ENCODE peak calls at places on chromosomes 11 and 22, in seven cellular contexts. One of them, this sample, is unnamed. For H3K4me1, the result is how much of the 10 kb centered on the place peaks cover.

GRCh38 chr22:49404576-49405199 is 423.0 kb downstream of the BRD1 start:
- DNase-seq in ovary: no peak
- DNase-seq in neuronal stem cell: no peak
- DNase-seq in aorta: no peak
- DNase-seq in Panc1: no peak
- DNase-seq in CD8-positive, alpha-beta memory T cell: no peak
- DNase-seq in neural progenitor cell: no peak
- DNase-seq in this sample: no peak

GRCh38 chr11:128924618-128925017 is 18.1 kb downstream of the TP53AIP1 start:
- DNase-seq in Panc1: no peak
- DNase-seq in CD8-positive, alpha-beta memory T cell: no peak
- DNase-seq in neuronal stem cell: no peak
- DNase-seq in neural progenitor cell: no peak
- DNase-seq in ovary: no peak
- DNase-seq in aorta: peak
- DNase-seq in this sample: no peak

GRCh38 chr11:107856180-107856980 is 2.2 kb downstream of the SLC35F2 start:
- DNase-seq in neural progenitor cell: no peak
- DNase-seq in aorta: no peak
- DNase-seq in ovary: no peak
- DNase-seq in neuronal stem cell: no peak
- DNase-seq in Panc1: no peak
- DNase-seq in CD8-positive, alpha-beta memory T cell: no peak
- DNase-seq in this sample: no peak

GRCh38 chr11:94924074-94925031 is 49.0 kb downstream of the CWC15 start:
- DNase-seq in neural progenitor cell: no peak
- DNase-seq in ovary: no peak
- DNase-seq in neuronal stem cell: no peak
- DNase-seq in Panc1: no peak
- DNase-seq in aorta: no peak
- DNase-seq in CD8-positive, alpha-beta memory T cell: peak
- DNase-seq in this sample: no peak

GRCh38 chr22:29114392-29114791 is 41.6 kb downstream of the KREMEN1 start:
- DNase-seq in Panc1: no peak
- DNase-seq in ovary: no peak
- DNase-seq in CD8-positive, alpha-beta memory T cell: no peak
- DNase-seq in neural progenitor cell: no peak
- DNase-seq in neuronal stem cell: no peak
- DNase-seq in aorta: no peak
- DNase-seq in this sample: no peak

GRCh38 chr11:111510311-111510710 is 1.9 kb downstream of the BTG4 start:
- DNase-seq in ovary: no peak
- DNase-seq in CD8-positive, alpha-beta memory T cell: no peak
- DNase-seq in Panc1: no peak
- DNase-seq in neuronal stem cell: no peak
- DNase-seq in neural progenitor cell: no peak
- DNase-seq in aorta: no peak
- DNase-seq in this sample: no peak

GRCh38 chr11:36009469-36009868 is 65.6 kb downstream of the LDLRAD3 start:
- DNase-seq in ovary: no peak
- DNase-seq in CD8-positive, alpha-beta memory T cell: no peak
- DNase-seq in aorta: no peak
- DNase-seq in neuronal stem cell: no peak
- DNase-seq in neural progenitor cell: no peak
- DNase-seq in Panc1: no peak
- DNase-seq in this sample: no peak

GRCh38 chr11:73582636-73583035 is 15.3 kb downstream of the FAM168A start:
- DNase-seq in neuronal stem cell: no peak
- DNase-seq in aorta: no peak
- DNase-seq in neural progenitor cell: no peak
- DNase-seq in Panc1: no peak
- DNase-seq in ovary: no peak
- DNase-seq in CD8-positive, alpha-beta memory T cell: no peak
- DNase-seq in this sample: no peak

GRCh38 chr11:77223797-77224196 is 77.7 kb downstream of the GDPD4 start:
- DNase-seq in neural progenitor cell: no peak
- DNase-seq in ovary: no peak
- DNase-seq in Panc1: no peak
- DNase-seq in aorta: no peak
- DNase-seq in CD8-positive, alpha-beta memory T cell: no peak
- DNase-seq in neuronal stem cell: no peak
- DNase-seq in this sample: no peak

GRCh38 chr11:79296113-79296512 is 144.7 kb downstream of the TENM4 start:
- DNase-seq in ovary: no peak
- DNase-seq in aorta: no peak
- DNase-seq in Panc1: no peak
- DNase-seq in neuronal stem cell: no peak
- DNase-seq in neural progenitor cell: no peak
- DNase-seq in CD8-positive, alpha-beta memory T cell: no peak
- DNase-seq in this sample: no peak

GRCh38 chr11:74546752-74547151 is 45.6 kb upstream of the POLD3 start:
- DNase-seq in neural progenitor cell: no peak
- DNase-seq in ovary: no peak
- DNase-seq in aorta: no peak
- DNase-seq in CD8-positive, alpha-beta memory T cell: no peak
- DNase-seq in Panc1: no peak
- DNase-seq in neuronal stem cell: no peak
- DNase-seq in this sample: no peak

GRCh38 chr11:36352919-36353318 is 56.8 kb downstream of the PRR5L start:
- DNase-seq in neuronal stem cell: no peak
- DNase-seq in CD8-positive, alpha-beta memory T cell: peak
- DNase-seq in ovary: no peak
- DNase-seq in Panc1: no peak
- DNase-seq in neural progenitor cell: no peak
- DNase-seq in aorta: no peak
- DNase-seq in this sample: peak

DNA sequence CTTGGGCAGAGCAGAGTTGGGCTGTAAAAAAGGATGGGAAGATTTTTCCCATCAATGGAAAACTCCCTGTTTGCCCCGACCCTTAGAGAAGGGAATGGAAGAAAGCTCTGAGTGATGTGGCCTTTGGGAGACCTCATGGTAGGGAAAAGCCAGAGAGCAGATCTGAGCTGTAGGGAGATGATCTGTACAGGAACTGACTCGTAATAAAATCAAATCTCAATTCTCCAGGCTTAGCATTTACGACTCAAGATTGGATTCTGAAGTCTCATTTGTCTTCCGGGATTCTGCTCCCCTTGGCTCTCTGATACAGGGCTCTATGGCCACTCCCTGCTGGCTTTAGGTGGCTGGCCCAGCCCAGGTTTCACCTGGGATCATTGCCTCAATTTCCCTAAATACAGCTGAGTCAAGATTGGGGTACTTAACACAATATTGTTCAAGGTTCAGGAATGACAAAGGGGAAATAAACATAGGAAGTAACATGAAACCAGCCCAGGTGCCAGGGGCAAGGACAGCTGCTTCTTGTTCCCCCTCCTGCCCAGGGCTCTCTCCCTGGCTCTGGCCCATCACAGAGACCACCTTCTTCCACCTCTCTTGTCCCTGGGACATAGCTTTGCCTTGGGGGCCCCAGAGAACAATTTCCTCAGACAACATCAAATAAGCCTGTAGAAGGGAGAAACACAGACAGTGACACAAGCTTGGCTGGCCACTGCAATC is 38.4 kb upstream of the THY1 start:
- DNase-seq in aorta: no peak
- DNase-seq in ovary: no peak
- DNase-seq in Panc1: no peak
- DNase-seq in CD8-positive, alpha-beta memory T cell: no peak
- DNase-seq in neuronal stem cell: no peak
- DNase-seq in neural progenitor cell: no peak
- DNase-seq in this sample: no peak
- H3K27ac ChIP-seq in aorta: no peak
- H3K27ac ChIP-seq in ovary: no peak
- H3K27ac ChIP-seq in Panc1: no peak
- H3K27ac ChIP-seq in CD8-positive, alpha-beta memory T cell: no peak
- H3K27ac ChIP-seq in neuronal stem cell: no peak
- H3K27ac ChIP-seq in neural progenitor cell: no peak
- H3K27ac ChIP-seq in this sample: no peak

GRCh38 chr11:130428692-130429681 is 578 bp upstream of the ADAMTS8 start:
- DNase-seq in CD8-positive, alpha-beta memory T cell: no peak
- DNase-seq in neural progenitor cell: peak
- DNase-seq in ovary: no peak
- DNase-seq in aorta: no peak
- DNase-seq in Panc1: no peak
- DNase-seq in neuronal stem cell: no peak
- DNase-seq in this sample: no peak
- H3K4me3 ChIP-seq in CD8-positive, alpha-beta memory T cell: no peak
- H3K4me3 ChIP-seq in neural progenitor cell: peak
- H3K4me3 ChIP-seq in ovary: peak
- H3K4me3 ChIP-seq in aorta: peak
- H3K4me3 ChIP-seq in Panc1: peak
- H3K4me3 ChIP-seq in neuronal stem cell: peak
- H3K4me3 ChIP-seq in this sample: no peak

DNA sequence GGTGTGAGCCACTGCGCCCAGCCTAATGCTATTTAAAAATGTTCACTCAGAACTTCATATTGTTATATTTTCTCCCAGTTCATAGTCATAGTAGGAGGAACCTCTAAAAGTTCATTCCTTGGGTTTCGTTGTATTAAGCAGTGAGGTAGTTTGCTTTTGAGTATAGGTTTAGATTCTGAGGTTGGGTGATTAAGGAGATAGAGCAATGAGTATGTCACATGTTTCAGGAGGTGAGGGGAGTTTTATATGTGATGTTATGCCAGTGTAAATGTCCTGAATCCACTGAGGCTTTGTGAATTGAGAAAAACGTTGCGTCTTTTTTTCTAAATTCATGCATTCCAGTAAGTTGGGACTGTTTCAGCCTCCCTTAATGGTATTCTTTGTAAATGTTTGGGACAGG is 4.2 kb downstream of the UBE2L3 start:
- DNase-seq in ovary: no peak
- DNase-seq in neural progenitor cell: no peak
- DNase-seq in CD8-positive, alpha-beta memory T cell: no peak
- DNase-seq in neuronal stem cell: no peak
- DNase-seq in aorta: no peak
- DNase-seq in Panc1: no peak
- DNase-seq in this sample: no peak
- H3K4me1 ChIP-seq in ovary: under half
- H3K4me1 ChIP-seq in neural progenitor cell: under half
- H3K4me1 ChIP-seq in CD8-positive, alpha-beta memory T cell: half or more
- H3K4me1 ChIP-seq in neuronal stem cell: under half
- H3K4me1 ChIP-seq in aorta: under half
- H3K4me1 ChIP-seq in Panc1: under half
- H3K4me1 ChIP-seq in this sample: under half

GRCh38 chr11:65546217-65546958 is 11.8 kb downstream of the LTBP3 start:
- DNase-seq in CD8-positive, alpha-beta memory T cell: peak
- DNase-seq in neuronal stem cell: peak
- DNase-seq in neural progenitor cell: peak
- DNase-seq in aorta: peak
- DNase-seq in ovary: peak
- DNase-seq in Panc1: no peak
- DNase-seq in this sample: peak
- H3K27ac ChIP-seq in CD8-positive, alpha-beta memory T cell: peak
- H3K27ac ChIP-seq in neuronal stem cell: no peak
- H3K27ac ChIP-seq in neural progenitor cell: no peak
- H3K27ac ChIP-seq in aorta: no peak
- H3K27ac ChIP-seq in ovary: no peak
- H3K27ac ChIP-seq in Panc1: no peak
- H3K27ac ChIP-seq in this sample: peak

GRCh38 chr11:123195182-123196059 is at the start of gene CLMP:
- DNase-seq in neuronal stem cell: no peak
- DNase-seq in ovary: peak
- DNase-seq in aorta: peak
- DNase-seq in CD8-positive, alpha-beta memory T cell: no peak
- DNase-seq in Panc1: no peak
- DNase-seq in neural progenitor cell: peak
- DNase-seq in this sample: no peak

GRCh38 chr11:123196060-123196714 is 1.1 kb upstream of the CLMP start:
- DNase-seq in neuronal stem cell: no peak
- DNase-seq in aorta: no peak
- DNase-seq in CD8-positive, alpha-beta memory T cell: no peak
- DNase-seq in Panc1: no peak
- DNase-seq in ovary: no peak
- DNase-seq in neural progenitor cell: peak
- DNase-seq in this sample: no peak

GRCh38 chr11:123191939-123192338 is 3.1 kb downstream of the CLMP start:
- DNase-seq in Panc1: no peak
- DNase-seq in CD8-positive, alpha-beta memory T cell: no peak
- DNase-seq in aorta: no peak
- DNase-seq in neuronal stem cell: no peak
- DNase-seq in neural progenitor cell: no peak
- DNase-seq in ovary: no peak
- DNase-seq in this sample: no peak

GRCh38 chr11:123193742-123194141 is 1.3 kb downstream of the CLMP start:
- DNase-seq in Panc1: no peak
- DNase-seq in neuronal stem cell: no peak
- DNase-seq in neural progenitor cell: no peak
- DNase-seq in ovary: no peak
- DNase-seq in aorta: no peak
- DNase-seq in CD8-positive, alpha-beta memory T cell: no peak
- DNase-seq in this sample: no peak

DNA sequence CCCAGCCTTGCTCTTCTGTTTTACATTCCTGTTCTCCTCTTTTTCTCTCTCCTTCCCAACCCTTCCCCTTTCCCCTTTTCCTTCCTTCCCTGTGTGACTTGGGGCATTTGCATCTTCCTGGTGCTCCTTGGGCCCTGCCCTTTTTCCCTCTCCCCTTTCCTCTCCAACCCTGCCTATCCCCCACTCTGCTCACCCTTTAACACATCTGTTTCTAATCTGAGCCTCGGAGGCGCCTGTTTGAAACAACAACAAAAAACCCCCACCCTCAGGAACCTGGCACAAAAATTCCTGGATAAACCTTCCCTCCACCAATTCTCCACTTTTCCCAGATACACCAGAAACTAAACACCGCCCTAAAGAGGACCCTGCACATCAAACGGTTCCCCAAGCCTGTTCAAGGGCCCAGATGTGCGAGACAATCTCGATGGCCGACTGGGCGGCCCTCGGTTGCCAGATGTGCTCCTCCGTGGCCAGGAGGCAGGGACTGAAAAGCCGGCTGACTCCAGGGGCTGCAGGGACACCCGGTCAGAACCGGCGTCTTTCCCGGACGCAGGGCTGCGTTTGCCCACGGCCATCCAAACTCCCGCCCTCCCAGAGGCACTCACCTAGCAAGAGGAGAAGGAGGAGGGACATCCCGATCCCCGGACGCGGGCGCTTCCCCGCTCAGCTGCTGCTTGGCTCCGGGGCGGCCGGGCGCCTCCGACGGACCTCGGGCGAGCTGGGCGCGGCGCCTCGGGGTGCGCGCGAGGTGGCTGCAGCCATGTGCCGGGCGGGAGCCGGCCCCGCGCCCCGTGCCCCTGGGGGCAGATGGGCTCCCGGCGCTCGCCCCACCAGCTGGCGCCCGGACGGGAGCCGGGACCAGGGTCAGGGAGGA is 503 bp downstream of the CLMP start:
- DNase-seq in neuronal stem cell: peak
- DNase-seq in CD8-positive, alpha-beta memory T cell: no peak
- DNase-seq in aorta: no peak
- DNase-seq in neural progenitor cell: peak
- DNase-seq in ovary: peak
- DNase-seq in Panc1: no peak
- DNase-seq in this sample: no peak
- H3K4me3 ChIP-seq in neuronal stem cell: peak
- H3K4me3 ChIP-seq in CD8-positive, alpha-beta memory T cell: no peak
- H3K4me3 ChIP-seq in aorta: peak
- H3K4me3 ChIP-seq in neural progenitor cell: peak
- H3K4me3 ChIP-seq in ovary: peak
- H3K4me3 ChIP-seq in Panc1: peak
- H3K4me3 ChIP-seq in this sample: no peak

GRCh38 chr11:44942029-44942710 is 8.5 kb downstream of the TP53I11 start:
- DNase-seq in ovary: no peak
- DNase-seq in Panc1: no peak
- DNase-seq in neuronal stem cell: no peak
- DNase-seq in aorta: no peak
- DNase-seq in neural progenitor cell: no peak
- DNase-seq in CD8-positive, alpha-beta memory T cell: no peak
- DNase-seq in this sample: no peak
- H3K4me1 ChIP-seq in ovary: under half
- H3K4me1 ChIP-seq in Panc1: half or more
- H3K4me1 ChIP-seq in neuronal stem cell: under half
- H3K4me1 ChIP-seq in aorta: under half
- H3K4me1 ChIP-seq in neural progenitor cell: under half
- H3K4me1 ChIP-seq in CD8-positive, alpha-beta memory T cell: under half
- H3K4me1 ChIP-seq in this sample: under half

This sample was measured in effector memory CD4-positive, alpha-beta T cell.